ENCODE peak calls at places on chromosomes 11 and 22, in seven cellular contexts. One of them, this sample, is unnamed.

GRCh38 chr11:9251306-9251705 is 13.8 kb downstream of the DENND5A start:
- DNase-seq in HepG2: no peak
- DNase-seq in GM12892: no peak
- DNase-seq in K562: no peak
- DNase-seq in SK-N-SH: peak
- DNase-seq in H1: no peak
- DNase-seq in GM12878: no peak
- DNase-seq in this sample: no peak

GRCh38 chr11:64842366-64842759 is 2.1 kb downstream of the CDC42BPG start:
- DNase-seq in H1: no peak
- DNase-seq in GM12878: no peak
- DNase-seq in GM12892: no peak
- DNase-seq in SK-N-SH: no peak
- DNase-seq in K562: no peak
- DNase-seq in HepG2: no peak
- DNase-seq in this sample: no peak

GRCh38 chr22:32831571-32831970 is 30.1 kb downstream of the TIMP3 start:
- DNase-seq in HepG2: no peak
- DNase-seq in SK-N-SH: no peak
- DNase-seq in GM12892: no peak
- DNase-seq in H1: no peak
- DNase-seq in GM12878: no peak
- DNase-seq in K562: no peak
- DNase-seq in this sample: no peak

GRCh38 chr11:64276653-64277431 is 7.6 kb downstream of the BAD start:
- DNase-seq in SK-N-SH: no peak
- DNase-seq in HepG2: no peak
- DNase-seq in H1: no peak
- DNase-seq in GM12892: no peak
- DNase-seq in K562: no peak
- DNase-seq in GM12878: no peak
- DNase-seq in this sample: no peak

GRCh38 chr11:75406338-75406777 is 7.0 kb downstream of the RPS3 start:
- DNase-seq in SK-N-SH: peak
- DNase-seq in H1: no peak
- DNase-seq in GM12892: no peak
- DNase-seq in HepG2: no peak
- DNase-seq in GM12878: no peak
- DNase-seq in K562: peak
- DNase-seq in this sample: no peak

GRCh38 chr11:61021661-61022212 is 50.3 kb downstream of the CD6 start:
- DNase-seq in H1: peak
- DNase-seq in SK-N-SH: no peak
- DNase-seq in GM12878: no peak
- DNase-seq in GM12892: no peak
- DNase-seq in HepG2: no peak
- DNase-seq in K562: no peak
- DNase-seq in this sample: no peak

GRCh38 chr11:114080219-114080618 is 20.7 kb downstream of the ZBTB16 start:
- DNase-seq in K562: no peak
- DNase-seq in GM12892: no peak
- DNase-seq in GM12878: no peak
- DNase-seq in HepG2: no peak
- DNase-seq in SK-N-SH: no peak
- DNase-seq in H1: no peak
- DNase-seq in this sample: no peak

GRCh38 chr22:22404598-22405284 is 103.8 kb downstream of the ZNF280B start:
- DNase-seq in K562: no peak
- DNase-seq in SK-N-SH: no peak
- DNase-seq in GM12878: no peak
- DNase-seq in HepG2: no peak
- DNase-seq in GM12892: no peak
- DNase-seq in H1: no peak
- DNase-seq in this sample: no peak

GRCh38 chr11:88655163-88655562 is 317.6 kb upstream of the CTSC start:
- DNase-seq in HepG2: no peak
- DNase-seq in GM12878: no peak
- DNase-seq in GM12892: no peak
- DNase-seq in H1: no peak
- DNase-seq in SK-N-SH: no peak
- DNase-seq in K562: no peak
- DNase-seq in this sample: no peak

GRCh38 chr11:4851033-4851432 is 2.0 kb upstream of the OR51S1 start:
- DNase-seq in H1: no peak
- DNase-seq in HepG2: no peak
- DNase-seq in SK-N-SH: no peak
- DNase-seq in GM12892: no peak
- DNase-seq in K562: no peak
- DNase-seq in GM12878: no peak
- DNase-seq in this sample: no peak

GRCh38 chr11:103959279-103959930 is 77.0 kb upstream of the DDI1 start:
- DNase-seq in GM12878: peak
- DNase-seq in SK-N-SH: no peak
- DNase-seq in K562: no peak
- DNase-seq in HepG2: no peak
- DNase-seq in GM12892: peak
- DNase-seq in H1: no peak
- DNase-seq in this sample: no peak

GRCh38 chr11:59574932-59575904 is 40.4 kb downstream of the OSBP start:
- DNase-seq in K562: no peak
- DNase-seq in HepG2: no peak
- DNase-seq in H1: no peak
- DNase-seq in SK-N-SH: no peak
- DNase-seq in GM12892: no peak
- DNase-seq in GM12878: no peak
- DNase-seq in this sample: no peak

GRCh38 chr22:35489225-35489624 is 51.4 kb upstream of the RASD2 start:
- DNase-seq in K562: no peak
- DNase-seq in GM12878: no peak
- DNase-seq in HepG2: no peak
- DNase-seq in GM12892: no peak
- DNase-seq in H1: no peak
- DNase-seq in SK-N-SH: peak
- DNase-seq in this sample: no peak

GRCh38 chr11:70526116-70527045 is 128.1 kb downstream of the CTTN start:
- DNase-seq in GM12878: no peak
- DNase-seq in H1: no peak
- DNase-seq in HepG2: no peak
- DNase-seq in GM12892: no peak
- DNase-seq in K562: no peak
- DNase-seq in SK-N-SH: peak
- DNase-seq in this sample: no peak

GRCh38 chr11:114044042-114044871 is 15.3 kb upstream of the ZBTB16 start:
- DNase-seq in GM12878: no peak
- DNase-seq in K562: no peak
- DNase-seq in SK-N-SH: no peak
- DNase-seq in H1: no peak
- DNase-seq in GM12892: no peak
- DNase-seq in HepG2: no peak
- DNase-seq in this sample: no peak

GRCh38 chr11:625636-626319 is 1.0 kb upstream of the CDHR5 start:
- DNase-seq in HepG2: no peak
- DNase-seq in K562: no peak
- DNase-seq in GM12892: no peak
- DNase-seq in SK-N-SH: no peak
- DNase-seq in GM12878: no peak
- DNase-seq in H1: no peak
- DNase-seq in this sample: no peak

GRCh38 chr22:46103664-46104063 is 46.7 kb upstream of the PPARA start:
- DNase-seq in H1: no peak
- DNase-seq in GM12892: no peak
- DNase-seq in K562: no peak
- DNase-seq in GM12878: no peak
- DNase-seq in HepG2: no peak
- DNase-seq in SK-N-SH: no peak
- DNase-seq in this sample: no peak

GRCh38 chr22:30421695-30422480 is 3.7 kb upstream of the MTFP1 start:
- DNase-seq in GM12892: no peak
- DNase-seq in K562: peak
- DNase-seq in H1: no peak
- DNase-seq in HepG2: peak
- DNase-seq in SK-N-SH: no peak
- DNase-seq in GM12878: no peak
- DNase-seq in this sample: no peak

GRCh38 chr22:30423296-30423958 is 2.1 kb upstream of the MTFP1 start:
- DNase-seq in K562: no peak
- DNase-seq in H1: no peak
- DNase-seq in GM12878: no peak
- DNase-seq in SK-N-SH: no peak
- DNase-seq in HepG2: no peak
- DNase-seq in GM12892: peak
- DNase-seq in this sample: no peak

GRCh38 chr22:30424471-30425326 is 869 bp upstream of the MTFP1 start:
- DNase-seq in GM12892: no peak
- DNase-seq in HepG2: no peak
- DNase-seq in H1: no peak
- DNase-seq in K562: peak
- DNase-seq in GM12878: no peak
- DNase-seq in SK-N-SH: no peak
- DNase-seq in this sample: no peak

GRCh38 chr22:30423959-30424380 is 1.6 kb upstream of the MTFP1 start:
- DNase-seq in SK-N-SH: peak
- DNase-seq in K562: peak
- DNase-seq in H1: peak
- DNase-seq in HepG2: peak
- DNase-seq in GM12878: peak
- DNase-seq in GM12892: peak
- DNase-seq in this sample: peak

GRCh38 chr22:30422481-30423295 is 2.9 kb upstream of the MTFP1 start:
- DNase-seq in H1: peak
- DNase-seq in HepG2: peak
- DNase-seq in GM12878: no peak
- DNase-seq in GM12892: no peak
- DNase-seq in SK-N-SH: no peak
- DNase-seq in K562: peak
- DNase-seq in this sample: no peak
- TF ChIP-seq POLR2AphosphoS5 in H1: no peak
- TF ChIP-seq POLR2AphosphoS5 in HepG2: no peak
- TF ChIP-seq POLR2AphosphoS5 in GM12878: no peak
- TF ChIP-seq POLR2AphosphoS5 in GM12892: no peak
- TF ChIP-seq POLR2AphosphoS5 in SK-N-SH: no peak
- TF ChIP-seq POLR2AphosphoS5 in K562: no peak
- TF ChIP-seq POLR2AphosphoS5 in this sample: no peak

DNA sequence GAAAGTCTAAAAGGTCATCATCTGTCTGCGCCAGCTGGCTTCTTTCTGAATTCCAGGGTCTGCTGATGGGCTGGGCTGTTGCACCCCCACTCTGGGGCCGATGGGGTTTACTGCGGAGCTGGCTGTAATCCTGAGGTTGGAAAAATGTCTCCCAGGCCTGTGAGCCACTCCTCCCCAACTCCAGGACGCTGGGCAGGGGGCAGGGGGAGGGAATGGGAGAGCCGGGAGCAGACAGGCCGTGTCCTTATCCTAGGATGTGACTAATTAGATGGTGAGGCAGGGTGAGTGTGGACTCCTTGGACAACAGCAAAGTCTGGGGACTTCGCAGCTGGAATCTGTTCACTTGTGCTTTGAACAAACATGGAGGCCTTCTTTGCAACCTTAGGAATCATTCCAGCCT is 48.7 kb downstream of the LRRC32 start:
- DNase-seq in HepG2: no peak
- DNase-seq in K562: no peak
- DNase-seq in H1: no peak
- DNase-seq in SK-N-SH: no peak
- DNase-seq in GM12878: no peak
- DNase-seq in GM12892: no peak
- DNase-seq in this sample: no peak
- TF ChIP-seq TAF1 in HepG2: no peak
- TF ChIP-seq TAF1 in K562: no peak
- TF ChIP-seq TAF1 in H1: no peak
- TF ChIP-seq TAF1 in SK-N-SH: no peak
- TF ChIP-seq TAF1 in GM12878: no peak
- TF ChIP-seq TAF1 in GM12892: no peak
- TF ChIP-seq TAF1 in this sample: no peak

GRCh38 chr11:43410394-43410793 is 51.7 kb downstream of the TTC17 start:
- DNase-seq in H1: no peak
- DNase-seq in GM12892: no peak
- DNase-seq in SK-N-SH: no peak
- DNase-seq in HepG2: peak
- DNase-seq in GM12878: no peak
- DNase-seq in K562: no peak
- DNase-seq in this sample: no peak
- TF ChIP-seq POLR2AphosphoS5 in H1: no peak
- TF ChIP-seq POLR2AphosphoS5 in GM12892: no peak
- TF ChIP-seq POLR2AphosphoS5 in SK-N-SH: no peak
- TF ChIP-seq POLR2AphosphoS5 in HepG2: no peak
- TF ChIP-seq POLR2AphosphoS5 in GM12878: no peak
- TF ChIP-seq POLR2AphosphoS5 in K562: no peak
- TF ChIP-seq POLR2AphosphoS5 in this sample: no peak

GRCh38 chr11:10326080-10326964 is 21.4 kb downstream of the ADM start:
- DNase-seq in GM12892: no peak
- DNase-seq in H1: no peak
- DNase-seq in K562: no peak
- DNase-seq in GM12878: no peak
- DNase-seq in SK-N-SH: no peak
- DNase-seq in HepG2: peak
- DNase-seq in this sample: no peak
- TF ChIP-seq TAF1 in GM12892: no peak
- TF ChIP-seq TAF1 in H1: no peak
- TF ChIP-seq TAF1 in K562: no peak
- TF ChIP-seq TAF1 in GM12878: no peak
- TF ChIP-seq TAF1 in SK-N-SH: no peak
- TF ChIP-seq TAF1 in HepG2: peak
- TF ChIP-seq TAF1 in this sample: no peak

DNA sequence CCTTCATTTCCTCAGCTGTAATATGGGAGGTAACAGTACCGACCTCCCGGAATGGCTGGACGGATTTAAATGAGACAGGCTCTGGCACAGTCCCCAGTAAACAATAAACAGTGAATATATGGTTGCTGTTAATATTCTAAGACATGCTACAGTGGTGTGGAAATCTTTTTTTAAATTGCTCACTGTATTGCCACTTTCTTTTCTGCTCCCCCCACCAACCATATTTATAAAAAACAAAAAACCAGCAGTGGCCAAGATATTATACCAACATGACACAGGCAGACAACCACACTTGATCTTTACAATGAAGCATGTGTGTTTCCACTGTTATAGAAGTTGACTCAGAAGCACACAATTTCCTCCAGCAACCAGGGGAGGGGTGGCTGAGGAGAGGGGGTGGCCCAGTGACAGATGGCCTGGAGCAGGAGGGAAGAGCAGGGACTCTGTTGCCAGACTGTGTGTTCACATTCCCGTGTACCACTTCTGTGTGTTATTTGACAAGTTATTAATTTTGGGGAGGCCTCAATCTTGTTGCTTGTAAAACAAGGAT is 14.9 kb downstream of the CD59 start:
- DNase-seq in K562: no peak
- DNase-seq in H1: no peak
- DNase-seq in HepG2: no peak
- DNase-seq in SK-N-SH: no peak
- DNase-seq in GM12892: no peak
- DNase-seq in GM12878: no peak
- DNase-seq in this sample: no peak
- TF ChIP-seq POLR2AphosphoS5 in K562: no peak
- TF ChIP-seq POLR2AphosphoS5 in H1: no peak
- TF ChIP-seq POLR2AphosphoS5 in HepG2: no peak
- TF ChIP-seq POLR2AphosphoS5 in SK-N-SH: peak
- TF ChIP-seq POLR2AphosphoS5 in GM12892: no peak
- TF ChIP-seq POLR2AphosphoS5 in GM12878: no peak
- TF ChIP-seq POLR2AphosphoS5 in this sample: no peak

GRCh38 chr11:117205211-117205818 is 6.1 kb downstream of the TAGLN start:
- DNase-seq in GM12878: no peak
- DNase-seq in SK-N-SH: no peak
- DNase-seq in GM12892: no peak
- DNase-seq in HepG2: no peak
- DNase-seq in K562: no peak
- DNase-seq in H1: no peak
- DNase-seq in this sample: no peak
- TF ChIP-seq TAF1 in GM12878: no peak
- TF ChIP-seq TAF1 in SK-N-SH: no peak
- TF ChIP-seq TAF1 in GM12892: no peak
- TF ChIP-seq TAF1 in HepG2: no peak
- TF ChIP-seq TAF1 in K562: no peak
- TF ChIP-seq TAF1 in H1: no peak
- TF ChIP-seq TAF1 in this sample: no peak

This sample was measured in GM12891.